ENCODE peak calls at places on chromosomes 5 and 9, in four cellular contexts. H is IMR-90, R is H9, Q is mesendoderm. M is an unnamed sample.

GRCh38 chr5:180806351-180807011 is 3.9 kb upstream of the MGAT1 start:
- DNase-seq in H (no peak), R (no peak), Q (no peak), M (no peak)

GRCh38 chr9:117732494-117732893 is 28.3 kb downstream of the TLR4 start:
- DNase-seq in H (no peak), R (no peak), Q (no peak), M (no peak)

GRCh38 chr5:125976421-125977060 is 446.7 kb upstream of the GRAMD2B start:
- DNase-seq in H (no peak), R (no peak), Q (no peak), M (no peak)

GRCh38 chr5:33524476-33524875 is 83.7 kb downstream of the TARS1 start:
- DNase-seq in H (peak; percentile 40), R (no peak), Q (peak; percentile 63), M (no peak)

GRCh38 chr5:68292316-68292715 is 76.8 kb downstream of the PIK3R1 start:
- DNase-seq in H (peak; percentile 25), R (no peak), Q (no peak), M (no peak)

GRCh38 chr5:3389471-3390026 is 206.1 kb upstream of the IRX1 start:
- DNase-seq in H (no peak), R (no peak), Q (peak; percentile 11), M (no peak)

GRCh38 chr5:176360894-176361436 is 599 bp downstream of the KIAA1191 start:
- DNase-seq in H (peak; percentile 4), R (no peak), Q (peak; percentile 50), M (no peak)

GRCh38 chr9:77707696-77708095 is 59.6 kb upstream of the GNA14 start:
- DNase-seq in H (peak; percentile 99), R (no peak), Q (peak; percentile 40), M (peak; percentile 55)

GRCh38 chr9:116264361-116264760 is 110.8 kb downstream of the PAPPA start:
- DNase-seq in H (no peak), R (no peak), Q (no peak), M (no peak)

GRCh38 chr5:98218838-98219237 is 554.6 kb upstream of the RGMB start:
- DNase-seq in H (no peak), R (no peak), Q (no peak), M (no peak)

GRCh38 chr9:132220069-132220468 is 58.2 kb downstream of the NTNG2 start:
- DNase-seq in H (no peak), R (no peak), Q (no peak), M (no peak)

GRCh38 chr5:55102345-55102744 is at the start of gene GZMA:
- DNase-seq in H (no peak), R (no peak), Q (no peak), M (no peak)

GRCh38 chr9:113590991-113591898 is 127.7 kb downstream of the RGS3 start:
- DNase-seq in H (peak; percentile 62), R (peak; percentile 93), Q (peak; percentile 93), M (peak; percentile 87)

GRCh38 chr9:122754825-122755224 is 12.7 kb downstream of the OR1L6 start:
- DNase-seq in H (no peak), R (no peak), Q (no peak), M (no peak)

GRCh38 chr9:120611690-120612068 is 31.7 kb upstream of the CDK5RAP2 start:
- DNase-seq in H (no peak), R (no peak), Q (no peak), M (no peak)

GRCh38 chr5:91049800-91050199 is 333.3 kb downstream of the ARRDC3 start:
- DNase-seq in H (peak; percentile 34), R (no peak), Q (no peak), M (peak; percentile 85)

GRCh38 chr5:148060309-148060708 is 3.5 kb upstream of the SPINK5 start:
- DNase-seq in H (no peak), R (no peak), Q (no peak), M (peak; percentile 10)

GRCh38 chr5:17305964-17306725 is 88.7 kb downstream of the BASP1 start:
- DNase-seq in H (peak; percentile 84), R (peak; percentile 40), Q (peak; percentile 47), M (peak; percentile 86)

GRCh38 chr9:110093417-110093816 is 114.5 kb downstream of the C9orf152 start:
- DNase-seq in H (no peak), R (no peak), Q (no peak), M (no peak)

GRCh38 chr5:86971034-86971511 is 296.6 kb upstream of the RASA1 start:
- DNase-seq in H (peak; percentile 27), R (no peak), Q (peak; percentile 37), M (peak; percentile 39)

GRCh38 chr5:180648658-180649296 is 623 bp downstream of the FLT4 start:
- DNase-seq in H (no peak), R (peak; percentile 58), Q (peak; percentile 46), M (peak; percentile 46)

GRCh38 chr5:5351288-5352089 is 71.0 kb upstream of the ICE1 start:
- DNase-seq in H (no peak), R (no peak), Q (peak; percentile 63), M (peak; percentile 7)

GRCh38 chr5:76341935-76342334 is 61.1 kb upstream of the IQGAP2 start:
- DNase-seq in H (no peak), R (no peak), Q (no peak), M (no peak)

GRCh38 chr5:87210076-87210475 is 57.6 kb upstream of the RASA1 start:
- DNase-seq in H (peak; percentile 65), R (no peak), Q (no peak), M (no peak)

GRCh38 chr5:1895771-1896420 is 13.2 kb upstream of the IRX4 start:
- DNase-seq in H (no peak), R (no peak), Q (no peak), M (no peak)

GRCh38 chr5:2576823-2577222 is 174.7 kb downstream of the IRX2 start:
- DNase-seq in H (no peak), R (no peak), Q (no peak), M (no peak)

GRCh38 chr9:8365029-8365428 is 565.5 kb upstream of the DMAC1 start:
- DNase-seq in H (peak; percentile 76), R (no peak), Q (no peak), M (peak; percentile 19)

GRCh38 chr5:14777932-14778788 is 93.4 kb downstream of the ANKH start:
- DNase-seq in H (no peak), R (no peak), Q (no peak), M (no peak)

DNA sequence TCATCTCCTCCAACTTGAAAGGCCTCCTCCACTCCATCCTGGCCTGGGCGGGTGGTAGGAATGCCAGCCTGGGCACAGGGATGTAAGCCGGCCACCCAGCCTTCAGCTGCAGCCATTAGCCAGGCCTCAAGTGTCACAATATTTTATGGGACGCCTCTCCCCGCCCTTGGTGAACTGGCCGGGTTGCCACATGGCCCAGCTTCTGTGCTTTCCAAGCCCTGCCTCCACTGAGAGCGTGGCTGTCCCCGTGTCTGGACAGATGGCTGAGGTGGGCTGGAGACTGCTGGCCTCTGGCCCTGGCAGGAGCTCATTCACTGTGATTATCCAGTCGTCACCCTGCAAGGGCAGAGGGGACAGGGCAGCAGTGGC is 70.6 kb downstream of the GADD45G start:
- DNase-seq in H (no peak), R (no peak), Q (no peak), M (no peak)
- H3K18ac ChIP-seq in H (no peak overlapping the region), R (peak overlapping the region; percentile 44), Q (no peak overlapping the region), M (peak overlapping the region; percentile 26)

GRCh38 chr5:38948501-38948900 is 102.7 kb downstream of the OSMR start:
- DNase-seq in H (peak; percentile 65), R (no peak), Q (no peak), M (peak; percentile 66)
- H3K4ac ChIP-seq in H (no peak overlapping the region), R (no peak overlapping the region), Q (no peak overlapping the region), M (no peak overlapping the region)

GRCh38 chr5:135177591-135177990 is 143.6 kb upstream of the PITX1 start:
- DNase-seq in H (no peak), R (no peak), Q (no peak), M (no peak)
- H3K23ac ChIP-seq in H (no peak overlapping the region), R (no peak overlapping the region), Q (no peak overlapping the region), M (no peak overlapping the region)

GRCh38 chr5:124665035-124665434 is 81.4 kb downstream of the ZNF608 start:
- DNase-seq in H (no peak), R (no peak), Q (no peak), M (no peak)

GRCh38 chr5:124662261-124662781 is 84.1 kb downstream of the ZNF608 start:
- DNase-seq in H (no peak), R (no peak), Q (peak; percentile 71), M (no peak)

GRCh38 chr5:124663101-124663506 is 83.3 kb downstream of the ZNF608 start:
- DNase-seq in H (no peak), R (no peak), Q (peak; percentile 84), M (peak; percentile 32)

GRCh38 chr5:124665625-124666024 is 80.8 kb downstream of the ZNF608 start:
- DNase-seq in H (no peak), R (no peak), Q (no peak), M (no peak)

DNA sequence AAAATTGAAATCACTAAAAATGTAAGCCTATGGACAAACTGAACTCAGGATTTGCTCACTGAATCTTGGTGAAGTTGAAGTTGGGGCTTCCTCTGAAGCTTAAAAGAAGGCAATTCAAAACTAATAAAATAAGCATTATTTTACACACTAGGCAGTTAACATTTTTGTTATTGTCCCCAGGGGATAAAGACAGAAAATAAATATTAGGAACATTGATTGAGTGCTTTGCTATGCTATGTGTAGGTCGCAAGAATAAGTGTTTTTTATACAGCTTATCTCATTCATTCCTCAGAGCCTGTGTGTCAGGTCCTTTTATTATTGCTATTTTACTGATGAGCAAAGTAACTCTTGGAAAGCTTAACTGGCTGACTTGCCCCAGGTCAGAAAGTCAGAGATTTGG is 82.2 kb downstream of the ZNF608 start:
- DNase-seq in H (no peak), R (no peak), Q (no peak), M (no peak)
- H3K18ac ChIP-seq in H (no peak overlapping the region), R (no peak overlapping the region), Q (no peak overlapping the region), M (no peak overlapping the region)

GRCh38 chr5:30392897-30393296 is 800.6 kb upstream of the CDH6 start:
- DNase-seq in H (no peak), R (no peak), Q (no peak), M (no peak)
- H3K4ac ChIP-seq in H (no peak overlapping the region), R (no peak overlapping the region), Q (no peak overlapping the region), M (no peak overlapping the region)

DNA sequence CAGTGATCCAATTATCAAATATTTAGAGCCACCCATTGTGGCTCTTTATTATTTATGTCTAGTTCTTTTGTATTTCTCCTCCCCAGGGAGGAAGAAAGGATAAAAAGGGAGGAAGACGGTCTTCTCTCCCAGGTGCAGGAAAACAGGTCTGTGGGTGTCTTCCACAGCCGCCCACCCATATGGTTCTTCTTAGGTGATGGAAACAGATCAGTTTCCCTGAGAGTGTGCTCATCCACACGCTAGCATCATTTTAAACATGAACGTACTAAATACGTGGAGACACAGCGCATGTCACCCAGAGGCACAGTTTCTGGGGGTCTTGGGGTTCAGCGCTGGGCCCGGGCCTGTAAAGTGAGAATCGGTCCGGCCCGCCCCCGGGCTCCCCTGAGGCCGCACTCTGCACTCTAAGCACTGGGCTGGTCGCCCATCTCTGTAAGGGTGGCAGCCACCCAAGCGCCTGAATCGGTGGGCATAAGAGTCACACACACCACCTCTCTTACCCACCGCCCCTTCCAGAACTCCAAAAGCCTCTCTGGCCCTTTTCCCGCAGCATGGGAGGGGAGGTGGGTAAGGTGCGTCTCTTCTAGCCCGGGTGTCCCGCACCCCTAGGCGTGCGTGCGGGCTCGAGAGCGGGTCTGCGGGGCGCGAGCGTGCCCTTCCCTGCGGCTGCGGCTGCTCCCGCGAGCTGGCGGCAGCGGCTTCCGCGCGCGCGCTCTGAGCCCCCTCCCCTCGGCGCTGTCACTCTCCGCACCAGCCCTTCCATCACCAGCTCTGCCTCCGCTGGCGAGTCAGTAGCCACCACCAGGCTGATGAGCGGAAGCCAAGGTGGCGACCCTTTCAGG is 1.3 kb downstream of the PTCH1 start:
- DNase-seq in H (no peak), R (peak; percentile 60), Q (peak; percentile 55), M (peak; percentile 4)
- H3K23ac ChIP-seq in H (no peak overlapping the region), R (no peak overlapping the region), Q (no peak overlapping the region), M (no peak overlapping the region)

M was measured in trophoblast cell.